ENCODE peak calls at places on chromosomes 11 and 22, in ten cellular contexts. E is NB4, Z is HepG2, V is neural crest cell, Q is AG10803, B is colonic mucosa, A is IMR-90, O is OCI-LY7, N is keratinocyte, S is transverse colon. G is an unnamed sample.

GRCh38 chr11:11574373-11574772 is 47.4 kb downstream of the GALNT18 start:
- DNase-seq in A (no peak), Q (no peak), B (no peak), V (no peak), Z (no peak), E (no peak), S (no peak), N (no peak), O (no peak), G (no peak)

GRCh38 chr11:99535819-99536218 is 515.1 kb downstream of the CNTN5 start:
- DNase-seq in S (no peak), Q (no peak), Z (no peak), O (no peak), V (no peak), A (no peak), B (no peak), E (no peak), N (no peak), G (no peak)

GRCh38 chr11:23865341-23865975 is 631.4 kb upstream of the LUZP2 start:
- DNase-seq in B (no peak), Z (no peak), O (no peak), A (peak; percentile 23), N (no peak), E (no peak), V (no peak), Q (peak; percentile 56), S (no peak), G (no peak)

GRCh38 chr11:14380947-14381555 is 22.1 kb upstream of the RRAS2 start:
- DNase-seq in S (peak; percentile 72), A (peak; percentile 36), Q (peak; percentile 63), E (no peak), V (peak; percentile 39), N (no peak), Z (peak; percentile 22), B (peak; percentile 76), O (no peak), G (peak; percentile 34)

GRCh38 chr11:102007567-102008437 is 39.4 kb upstream of the CFAP300 start:
- DNase-seq in Q (peak; percentile 57), V (no peak), S (peak; percentile 60), B (peak; percentile 77), A (peak; percentile 66), N (no peak), Z (peak; percentile 88), E (peak; percentile 40), O (peak; percentile 64), G (peak; percentile 32)

GRCh38 chr22:38314140-38314991 is 2.9 kb downstream of the CSNK1E start:
- DNase-seq in O (peak; percentile 76), Q (peak; percentile 29), A (peak; percentile 75), S (peak; percentile 44), Z (no peak), B (no peak), N (no peak), E (no peak), V (no peak), G (no peak)

GRCh38 chr11:131668867-131669780 is 298.7 kb downstream of the NTM start:
- DNase-seq in S (peak; percentile 25), Q (peak; percentile 31), V (peak; percentile 77), B (peak; percentile 32), O (peak; percentile 56), A (peak; percentile 16), Z (peak; percentile 17), E (peak; percentile 59), N (no peak), G (peak; percentile 70)

GRCh38 chr11:61369372-61370348 is 7.5 kb downstream of the TMEM138 start:
- DNase-seq in Q (peak; percentile 90), A (peak; percentile 99), O (no peak), S (no peak), B (no peak), E (no peak), N (peak; percentile 99), V (no peak), Z (peak; percentile 76), G (peak; percentile 34)

GRCh38 chr22:27336151-27337090 is 465.1 kb downstream of the MN1 start:
- DNase-seq in Q (peak; percentile 67), Z (no peak), V (no peak), A (no peak), S (no peak), O (no peak), N (peak; percentile 72), B (no peak), E (no peak), G (no peak)

GRCh38 chr22:35542157-35542971 is 1.7 kb downstream of the RASD2 start:
- DNase-seq in O (no peak), S (no peak), B (no peak), E (no peak), A (no peak), V (no peak), Z (no peak), N (no peak), Q (no peak), G (no peak)

GRCh38 chr11:120337896-120338840 is 2.0 kb downstream of the ARHGEF12 start:
- DNase-seq in Z (peak; percentile 27), S (no peak), B (no peak), O (peak; percentile 10), Q (peak; percentile 48), V (no peak), A (peak; percentile 59), N (no peak), E (no peak), G (no peak)

DNA sequence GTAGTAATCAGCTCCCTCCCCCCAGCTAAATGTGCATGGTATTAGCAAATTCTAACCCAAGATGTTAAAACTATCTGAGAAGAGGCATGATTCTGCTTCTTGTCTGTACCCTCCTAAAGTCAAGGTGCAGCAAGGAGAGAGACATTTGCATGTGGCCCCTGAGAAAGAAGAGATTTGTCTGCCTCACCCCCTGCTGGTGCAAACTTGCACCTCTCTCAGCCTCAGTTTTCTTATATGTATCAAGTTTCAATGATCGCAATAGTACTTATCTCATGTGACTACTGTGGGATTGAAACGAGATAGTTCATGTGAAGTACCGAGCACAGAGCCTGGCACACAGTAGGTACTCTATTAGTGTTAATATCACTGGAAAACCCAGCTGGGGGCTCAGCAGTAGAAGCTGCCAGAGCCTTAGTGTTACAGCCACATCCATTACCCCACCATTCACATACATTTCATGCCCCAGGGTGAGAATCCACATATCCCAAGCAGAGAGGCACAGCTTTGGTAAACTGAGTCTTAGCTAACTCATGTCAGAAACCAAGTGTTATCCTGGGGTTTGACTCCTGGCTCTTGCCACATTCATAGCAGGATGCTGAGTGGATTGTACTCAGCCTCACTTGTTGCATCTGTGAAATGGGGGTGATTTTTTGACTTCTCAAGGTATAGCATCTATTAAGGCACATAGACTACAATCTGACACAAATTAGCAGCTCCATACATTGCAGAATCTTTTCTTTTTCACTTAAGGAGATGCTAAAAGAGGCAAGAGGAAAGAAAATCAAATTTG is 24.9 kb downstream of the CD44 start:
- DNase-seq in O (peak; percentile 65), N (no peak), Z (no peak), S (no peak), A (peak; percentile 31), Q (no peak), B (no peak), E (no peak), V (no peak), G (no peak)
- TF ChIP-seq CTCF in O (peak; percentile 82), N (peak; percentile 37), Z (no peak), S (peak; percentile 21), A (peak; percentile 23), Q (peak; percentile 46), B (no peak), E (no peak), V (peak; percentile 35), G (peak; percentile 53)

DNA sequence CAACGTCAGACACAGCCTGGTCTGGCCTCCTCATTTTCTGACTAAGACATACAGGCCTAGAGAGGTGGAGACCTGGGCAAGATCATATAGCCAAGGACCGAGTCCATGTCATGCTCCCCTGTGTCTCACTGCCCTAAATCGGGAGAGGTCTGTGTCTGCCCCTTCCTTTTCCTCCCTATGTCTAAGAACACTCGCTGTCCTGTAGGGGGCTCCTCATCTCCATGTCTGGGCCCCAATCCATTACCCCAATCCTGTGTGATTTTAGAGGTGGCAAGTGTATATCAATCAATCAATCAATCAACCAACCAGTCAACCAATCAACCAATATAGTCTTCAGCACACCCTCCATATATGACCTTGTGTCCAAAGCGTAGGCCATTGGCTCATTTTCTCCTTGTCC is 125.7 kb downstream of the KIRREL3 start:
- DNase-seq in O (peak; percentile 1), A (no peak), V (no peak), Q (no peak), N (no peak), B (no peak), E (peak; percentile 21), Z (no peak), S (no peak), G (no peak)
- TF ChIP-seq CTCF in O (peak; percentile 58), A (no peak), V (no peak), Q (peak; percentile 15), N (no peak), B (no peak), E (peak; percentile 45), Z (no peak), S (no peak), G (peak; percentile 4)

DNA sequence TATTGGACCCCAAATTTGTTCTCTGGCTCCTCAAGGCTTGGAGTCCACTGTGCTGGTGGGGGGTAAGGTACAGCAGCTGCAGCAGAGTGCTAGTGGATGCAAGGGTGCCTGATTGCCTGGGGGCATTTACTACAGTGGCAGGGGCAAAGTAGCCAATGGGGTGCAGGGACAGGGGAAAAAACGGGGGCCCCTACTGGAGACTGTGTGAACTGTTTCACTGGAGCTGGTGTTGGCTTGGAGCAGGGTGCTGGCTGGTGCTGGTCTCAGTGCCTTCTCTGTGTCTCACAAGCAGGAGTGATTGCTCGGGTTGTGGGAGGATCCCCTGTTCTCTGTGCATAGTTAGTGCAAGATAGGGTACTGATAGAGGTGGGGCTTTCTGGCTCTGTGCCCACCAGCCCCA is 935.9 kb downstream of the JRKL start:
- DNase-seq in A (no peak), Z (no peak), E (no peak), V (no peak), Q (no peak), N (no peak), B (no peak), O (no peak), S (no peak), G (no peak)
- TF ChIP-seq CTCF in A (no peak), Z (no peak), E (no peak), V (no peak), Q (no peak), N (no peak), B (no peak), O (no peak), S (no peak), G (no peak)

GRCh38 chr22:44640618-44641155 is 61.3 kb upstream of the PRR5 start:
- DNase-seq in B (no peak), Z (no peak), E (no peak), O (no peak), Q (no peak), N (no peak), A (no peak), S (no peak), V (no peak), G (no peak)

GRCh38 chr22:44645083-44645482 is 56.9 kb upstream of the PRR5 start:
- DNase-seq in Q (no peak), B (no peak), N (no peak), V (no peak), O (no peak), Z (peak; percentile 82), S (no peak), E (no peak), A (no peak), G (no peak)

GRCh38 chr22:44638966-44639739 is 62.9 kb upstream of the PRR5 start:
- DNase-seq in S (no peak), A (no peak), V (no peak), Z (no peak), O (no peak), Q (peak; percentile 73), E (no peak), B (no peak), N (no peak), G (no peak)

GRCh38 chr22:44642096-44642644 is 59.8 kb upstream of the PRR5 start:
- DNase-seq in O (no peak), N (no peak), S (no peak), V (no peak), A (no peak), B (no peak), Q (no peak), E (no peak), Z (no peak), G (no peak)

GRCh38 chr22:44639891-44640617 is 62.0 kb upstream of the PRR5 start:
- DNase-seq in V (no peak), Q (no peak), Z (no peak), E (no peak), A (no peak), O (no peak), B (no peak), N (no peak), S (no peak), G (no peak)
- TF ChIP-seq CTCF in V (no peak), Q (no peak), Z (no peak), E (no peak), A (no peak), O (no peak), B (no peak), N (no peak), S (no peak), G (no peak)